ENCODE peak calls at places on chromosome 4, in seven cellular contexts. One of them, this sample, is unnamed.

GRCh38 chr4:39227906-39228305 is 45.6 kb downstream of the WDR19 start:
- DNase-seq in EH: no peak
- DNase-seq in A549: no peak
- DNase-seq in naive thymus-derived CD4-positive, alpha-beta T cell: no peak
- DNase-seq in heart right ventricle: no peak
- DNase-seq in astrocyte of the hippocampus: peak
- DNase-seq in CD8-positive, alpha-beta memory T cell: no peak
- DNase-seq in this sample: no peak

GRCh38 chr4:181548873-181549541 is 694.2 kb upstream of the TENM3 start:
- DNase-seq in astrocyte of the hippocampus: peak
- DNase-seq in A549: peak
- DNase-seq in naive thymus-derived CD4-positive, alpha-beta T cell: no peak
- DNase-seq in heart right ventricle: no peak
- DNase-seq in CD8-positive, alpha-beta memory T cell: no peak
- DNase-seq in EH: peak
- DNase-seq in this sample: no peak

GRCh38 chr4:1523506-1523905 is 117.3 kb upstream of the NKX1-1 start:
- DNase-seq in naive thymus-derived CD4-positive, alpha-beta T cell: no peak
- DNase-seq in heart right ventricle: no peak
- DNase-seq in A549: no peak
- DNase-seq in CD8-positive, alpha-beta memory T cell: no peak
- DNase-seq in astrocyte of the hippocampus: no peak
- DNase-seq in EH: no peak
- DNase-seq in this sample: no peak

GRCh38 chr4:41454393-41454792 is 83.6 kb upstream of the LIMCH1 start:
- DNase-seq in heart right ventricle: no peak
- DNase-seq in naive thymus-derived CD4-positive, alpha-beta T cell: no peak
- DNase-seq in A549: no peak
- DNase-seq in astrocyte of the hippocampus: no peak
- DNase-seq in CD8-positive, alpha-beta memory T cell: no peak
- DNase-seq in EH: peak
- DNase-seq in this sample: no peak

GRCh38 chr4:150366487-150366999 is 215.4 kb upstream of the MAB21L2 start:
- DNase-seq in astrocyte of the hippocampus: peak
- DNase-seq in A549: no peak
- DNase-seq in CD8-positive, alpha-beta memory T cell: no peak
- DNase-seq in heart right ventricle: no peak
- DNase-seq in naive thymus-derived CD4-positive, alpha-beta T cell: no peak
- DNase-seq in EH: no peak
- DNase-seq in this sample: no peak

GRCh38 chr4:73674451-73674919 is 54.2 kb upstream of the RASSF6 start:
- DNase-seq in A549: no peak
- DNase-seq in naive thymus-derived CD4-positive, alpha-beta T cell: no peak
- DNase-seq in EH: peak
- DNase-seq in heart right ventricle: no peak
- DNase-seq in CD8-positive, alpha-beta memory T cell: no peak
- DNase-seq in astrocyte of the hippocampus: no peak
- DNase-seq in this sample: no peak

GRCh38 chr4:41420576-41420975 is 117.4 kb upstream of the LIMCH1 start:
- DNase-seq in naive thymus-derived CD4-positive, alpha-beta T cell: no peak
- DNase-seq in CD8-positive, alpha-beta memory T cell: no peak
- DNase-seq in heart right ventricle: no peak
- DNase-seq in astrocyte of the hippocampus: no peak
- DNase-seq in A549: no peak
- DNase-seq in EH: no peak
- DNase-seq in this sample: no peak

GRCh38 chr4:55032179-55032578 is 93.2 kb downstream of the KDR start:
- DNase-seq in astrocyte of the hippocampus: no peak
- DNase-seq in EH: no peak
- DNase-seq in CD8-positive, alpha-beta memory T cell: no peak
- DNase-seq in naive thymus-derived CD4-positive, alpha-beta T cell: no peak
- DNase-seq in heart right ventricle: no peak
- DNase-seq in A549: no peak
- DNase-seq in this sample: no peak

GRCh38 chr4:26410385-26411293 is 79.6 kb downstream of the CCKAR start:
- DNase-seq in CD8-positive, alpha-beta memory T cell: no peak
- DNase-seq in astrocyte of the hippocampus: peak
- DNase-seq in heart right ventricle: peak
- DNase-seq in A549: peak
- DNase-seq in naive thymus-derived CD4-positive, alpha-beta T cell: peak
- DNase-seq in EH: peak
- DNase-seq in this sample: no peak

GRCh38 chr4:85610450-85610849 is 135.5 kb downstream of the ARHGAP24 start:
- DNase-seq in CD8-positive, alpha-beta memory T cell: no peak
- DNase-seq in A549: no peak
- DNase-seq in naive thymus-derived CD4-positive, alpha-beta T cell: no peak
- DNase-seq in heart right ventricle: no peak
- DNase-seq in EH: no peak
- DNase-seq in astrocyte of the hippocampus: no peak
- DNase-seq in this sample: no peak

GRCh38 chr4:16202598-16202997 is 23.7 kb downstream of the TAPT1 start:
- DNase-seq in A549: no peak
- DNase-seq in heart right ventricle: no peak
- DNase-seq in astrocyte of the hippocampus: peak
- DNase-seq in CD8-positive, alpha-beta memory T cell: no peak
- DNase-seq in naive thymus-derived CD4-positive, alpha-beta T cell: no peak
- DNase-seq in EH: no peak
- DNase-seq in this sample: no peak

GRCh38 chr4:126939401-126939800 is 693.4 kb upstream of the INTU start:
- DNase-seq in A549: no peak
- DNase-seq in astrocyte of the hippocampus: peak
- DNase-seq in heart right ventricle: no peak
- DNase-seq in EH: peak
- DNase-seq in CD8-positive, alpha-beta memory T cell: no peak
- DNase-seq in naive thymus-derived CD4-positive, alpha-beta T cell: no peak
- DNase-seq in this sample: no peak

GRCh38 chr4:44927361-44928061 is 201.2 kb upstream of the GNPDA2 start:
- DNase-seq in EH: no peak
- DNase-seq in A549: peak
- DNase-seq in astrocyte of the hippocampus: peak
- DNase-seq in naive thymus-derived CD4-positive, alpha-beta T cell: no peak
- DNase-seq in CD8-positive, alpha-beta memory T cell: no peak
- DNase-seq in heart right ventricle: no peak
- DNase-seq in this sample: no peak

GRCh38 chr4:158010346-158010745 is 162.5 kb downstream of the GASK1B start:
- DNase-seq in heart right ventricle: no peak
- DNase-seq in CD8-positive, alpha-beta memory T cell: no peak
- DNase-seq in EH: no peak
- DNase-seq in A549: no peak
- DNase-seq in astrocyte of the hippocampus: peak
- DNase-seq in naive thymus-derived CD4-positive, alpha-beta T cell: no peak
- DNase-seq in this sample: no peak

GRCh38 chr4:63308702-63309101 is 1100.5 kb downstream of the TECRL start:
- DNase-seq in naive thymus-derived CD4-positive, alpha-beta T cell: no peak
- DNase-seq in EH: no peak
- DNase-seq in CD8-positive, alpha-beta memory T cell: no peak
- DNase-seq in A549: no peak
- DNase-seq in heart right ventricle: no peak
- DNase-seq in astrocyte of the hippocampus: no peak
- DNase-seq in this sample: no peak

GRCh38 chr4:145988628-145989027 is 50.0 kb upstream of the ZNF827 start:
- DNase-seq in CD8-positive, alpha-beta memory T cell: no peak
- DNase-seq in naive thymus-derived CD4-positive, alpha-beta T cell: no peak
- DNase-seq in heart right ventricle: no peak
- DNase-seq in EH: no peak
- DNase-seq in astrocyte of the hippocampus: no peak
- DNase-seq in A549: no peak
- DNase-seq in this sample: no peak

GRCh38 chr4:156677656-156678055 is 293.9 kb downstream of the PDGFC start:
- DNase-seq in naive thymus-derived CD4-positive, alpha-beta T cell: no peak
- DNase-seq in A549: no peak
- DNase-seq in CD8-positive, alpha-beta memory T cell: no peak
- DNase-seq in astrocyte of the hippocampus: no peak
- DNase-seq in heart right ventricle: no peak
- DNase-seq in EH: no peak
- DNase-seq in this sample: no peak

GRCh38 chr4:19304028-19304427 is 947.7 kb upstream of the SLIT2 start:
- DNase-seq in heart right ventricle: no peak
- DNase-seq in CD8-positive, alpha-beta memory T cell: no peak
- DNase-seq in A549: no peak
- DNase-seq in EH: peak
- DNase-seq in naive thymus-derived CD4-positive, alpha-beta T cell: no peak
- DNase-seq in astrocyte of the hippocampus: no peak
- DNase-seq in this sample: no peak

GRCh38 chr4:176753049-176753448 is 39.7 kb downstream of the VEGFC start:
- DNase-seq in CD8-positive, alpha-beta memory T cell: no peak
- DNase-seq in astrocyte of the hippocampus: peak
- DNase-seq in naive thymus-derived CD4-positive, alpha-beta T cell: no peak
- DNase-seq in A549: no peak
- DNase-seq in EH: peak
- DNase-seq in heart right ventricle: no peak
- DNase-seq in this sample: no peak

GRCh38 chr4:24473309-24473721 is 111.0 kb downstream of the DHX15 start:
- DNase-seq in naive thymus-derived CD4-positive, alpha-beta T cell: peak
- DNase-seq in CD8-positive, alpha-beta memory T cell: no peak
- DNase-seq in heart right ventricle: peak
- DNase-seq in astrocyte of the hippocampus: peak
- DNase-seq in EH: peak
- DNase-seq in A549: peak
- DNase-seq in this sample: peak

GRCh38 chr4:90234916-90235547 is 107.8 kb downstream of the CCSER1 start:
- DNase-seq in astrocyte of the hippocampus: peak
- DNase-seq in CD8-positive, alpha-beta memory T cell: no peak
- DNase-seq in EH: no peak
- DNase-seq in A549: no peak
- DNase-seq in naive thymus-derived CD4-positive, alpha-beta T cell: no peak
- DNase-seq in heart right ventricle: peak
- DNase-seq in this sample: no peak

GRCh38 chr4:74675673-74676279 is 118.5 kb downstream of the BTC start:
- DNase-seq in EH: peak
- DNase-seq in heart right ventricle: peak
- DNase-seq in astrocyte of the hippocampus: peak
- DNase-seq in CD8-positive, alpha-beta memory T cell: no peak
- DNase-seq in A549: peak
- DNase-seq in naive thymus-derived CD4-positive, alpha-beta T cell: peak
- DNase-seq in this sample: no peak

GRCh38 chr4:54363037-54363436 is 133.9 kb downstream of the PDGFRA start:
- DNase-seq in naive thymus-derived CD4-positive, alpha-beta T cell: no peak
- DNase-seq in A549: no peak
- DNase-seq in heart right ventricle: no peak
- DNase-seq in EH: no peak
- DNase-seq in CD8-positive, alpha-beta memory T cell: no peak
- DNase-seq in astrocyte of the hippocampus: no peak
- DNase-seq in this sample: no peak

GRCh38 chr4:123127218-123127617 is 204.8 kb upstream of the NUDT6 start:
- DNase-seq in EH: peak
- DNase-seq in astrocyte of the hippocampus: peak
- DNase-seq in heart right ventricle: no peak
- DNase-seq in CD8-positive, alpha-beta memory T cell: no peak
- DNase-seq in naive thymus-derived CD4-positive, alpha-beta T cell: no peak
- DNase-seq in A549: no peak
- DNase-seq in this sample: no peak

GRCh38 chr4:190020790-190021717 is 6.0 kb downstream of the FRG2 start:
- DNase-seq in CD8-positive, alpha-beta memory T cell: no peak
- DNase-seq in astrocyte of the hippocampus: peak
- DNase-seq in EH: peak
- DNase-seq in naive thymus-derived CD4-positive, alpha-beta T cell: peak
- DNase-seq in heart right ventricle: no peak
- DNase-seq in A549: peak
- DNase-seq in this sample: no peak

This sample was measured in sciatic nerve.